ENCODE peak calls at places on chromosome 10, in six cellular contexts. Q is fibroblast of lung; Z is stimulated activated CD4-positive, alpha-beta T cell treated with anti-CD3 and anti-CD28 coated beads, Interleukin-4, amount 100 ng/mL, for 1 hour; H is T-helper 1 cell; I is GF-D8; F is C1 segment of cervical spinal cord. E is an unnamed sample.
A peak's percentile ranks its signal among the peaks of the same experiment; 100 is the strongest.

GRCh38 chr10:87915989-87916388 is 52.6 kb downstream of the PTEN start:
- DNase-seq in Q (peak; percentile 43), Z (no peak), H (no peak), I (peak; percentile 37), F (no peak), E (peak; percentile 18)

GRCh38 chr10:85139124-85139523 is 810.7 kb downstream of the CCSER2 start:
- DNase-seq in Q (no peak), Z (no peak), H (no peak), I (no peak), F (no peak), E (no peak)

GRCh38 chr10:58932126-58932525 is 244.3 kb upstream of the PHYHIPL start:
- DNase-seq in Q (peak; percentile 97), Z (no peak), H (no peak), I (no peak), F (no peak), E (no peak)

GRCh38 chr10:102660891-102661613 is 16.8 kb downstream of the TRIM8 start:
- DNase-seq in Q (peak; percentile 62), Z (peak; percentile 60), H (peak; percentile 32), I (peak; percentile 52), F (no peak), E (peak; percentile 71)

GRCh38 chr10:128400564-128400963 is 274.3 kb upstream of the MKI67 start:
- DNase-seq in Q (no peak), Z (no peak), H (no peak), I (no peak), F (no peak), E (no peak)

GRCh38 chr10:4048245-4048864 is 263.3 kb upstream of the KLF6 start:
- DNase-seq in Q (no peak), Z (no peak), H (no peak), I (no peak), F (no peak), E (no peak)

GRCh38 chr10:58570307-58570723 is 57.6 kb downstream of the BICC1 start:
- DNase-seq in Q (peak; percentile 62), Z (no peak), H (no peak), I (no peak), F (no peak), E (peak; percentile 81)

GRCh38 chr10:10798543-10799192 is 219.0 kb upstream of the CELF2 start:
- DNase-seq in Q (no peak), Z (no peak), H (no peak), I (no peak), F (no peak), E (no peak)

GRCh38 chr10:122703483-122704448 is 4.1 kb upstream of the C10orf120 start:
- DNase-seq in Q (peak; percentile 34), Z (peak; percentile 50), H (no peak), I (no peak), F (peak; percentile 33), E (no peak)

GRCh38 chr10:118592675-118593330 is 2.6 kb downstream of the PRLHR start:
- DNase-seq in Q (no peak), Z (no peak), H (no peak), I (no peak), F (no peak), E (no peak)

GRCh38 chr10:33743429-33743857 is 409.0 kb upstream of the NRP1 start:
- DNase-seq in Q (no peak), Z (no peak), H (no peak), I (no peak), F (no peak), E (no peak)

GRCh38 chr10:114811769-114812353 is 9.7 kb upstream of the FHIP2A start:
- DNase-seq in Q (no peak), Z (no peak), H (no peak), I (no peak), F (no peak), E (no peak)

GRCh38 chr10:6402349-6402709 is 177.7 kb downstream of the PRKCQ start:
- DNase-seq in Q (no peak), Z (no peak), H (no peak), I (no peak), F (no peak), E (no peak)

GRCh38 chr10:11685787-11686218 is 56.4 kb upstream of the ECHDC3 start:
- DNase-seq in Q (peak; percentile 80), Z (peak; percentile 30), H (no peak), I (peak; percentile 54), F (no peak), E (peak; percentile 91)

GRCh38 chr10:59395984-59396383 is 33.6 kb upstream of the FAM13C start:
- DNase-seq in Q (no peak), Z (no peak), H (no peak), I (no peak), F (no peak), E (no peak)

E was measured in MV-4-11.